ENCODE peak calls at places on chromosome 18, in eight cellular contexts. One of them, this sample, is unnamed.
A peak's percentile ranks its signal among the peaks of the same experiment; 100 is the strongest.

GRCh38 chr18:39463986-39464385 is 1898.4 kb upstream of the CELF4 start:
- DNase-seq in body of pancreas: no peak
- DNase-seq in upper lobe of left lung: no peak
- DNase-seq in neural progenitor cell: no peak
- DNase-seq in fibroblast of lung: no peak
- DNase-seq in uterus: no peak
- DNase-seq in A673: no peak
- DNase-seq in brain microvascular endothelial cell: no peak
- DNase-seq in this sample: no peak

GRCh38 chr18:36589857-36590543 is 238.8 kb downstream of the TPGS2 start:
- DNase-seq in body of pancreas: no peak
- DNase-seq in upper lobe of left lung: no peak
- DNase-seq in neural progenitor cell: no peak
- DNase-seq in fibroblast of lung: peak; percentile 83
- DNase-seq in uterus: no peak
- DNase-seq in A673: no peak
- DNase-seq in brain microvascular endothelial cell: no peak
- DNase-seq in this sample: no peak

GRCh38 chr18:57664600-57665165 is 43.0 kb upstream of the NARS1 start:
- DNase-seq in body of pancreas: no peak
- DNase-seq in upper lobe of left lung: no peak
- DNase-seq in neural progenitor cell: peak; percentile 6
- DNase-seq in fibroblast of lung: no peak
- DNase-seq in uterus: no peak
- DNase-seq in A673: no peak
- DNase-seq in brain microvascular endothelial cell: no peak
- DNase-seq in this sample: no peak

GRCh38 chr18:77063256-77063655 is 69.3 kb downstream of the MBP start:
- DNase-seq in body of pancreas: no peak
- DNase-seq in upper lobe of left lung: no peak
- DNase-seq in neural progenitor cell: no peak
- DNase-seq in fibroblast of lung: peak; percentile 80
- DNase-seq in uterus: no peak
- DNase-seq in A673: no peak
- DNase-seq in brain microvascular endothelial cell: peak; percentile 97
- DNase-seq in this sample: no peak

GRCh38 chr18:71322201-71322600 is 1033.4 kb downstream of the SOCS6 start:
- DNase-seq in body of pancreas: no peak
- DNase-seq in upper lobe of left lung: no peak
- DNase-seq in neural progenitor cell: no peak
- DNase-seq in fibroblast of lung: no peak
- DNase-seq in uterus: no peak
- DNase-seq in A673: no peak
- DNase-seq in brain microvascular endothelial cell: no peak
- DNase-seq in this sample: no peak

GRCh38 chr18:39453356-39453755 is 1887.8 kb upstream of the CELF4 start:
- DNase-seq in body of pancreas: no peak
- DNase-seq in upper lobe of left lung: no peak
- DNase-seq in neural progenitor cell: no peak
- DNase-seq in fibroblast of lung: peak; percentile 11
- DNase-seq in uterus: no peak
- DNase-seq in A673: no peak
- DNase-seq in brain microvascular endothelial cell: no peak
- DNase-seq in this sample: no peak

GRCh38 chr18:28805491-28805890 is 628.6 kb upstream of the CDH2 start:
- DNase-seq in body of pancreas: no peak
- DNase-seq in upper lobe of left lung: no peak
- DNase-seq in neural progenitor cell: no peak
- DNase-seq in fibroblast of lung: no peak
- DNase-seq in uterus: no peak
- DNase-seq in A673: no peak
- DNase-seq in brain microvascular endothelial cell: no peak
- DNase-seq in this sample: no peak

GRCh38 chr18:64119916-64120315 is 29.0 kb downstream of the LINC00305 start:
- DNase-seq in body of pancreas: no peak
- DNase-seq in upper lobe of left lung: no peak
- DNase-seq in neural progenitor cell: no peak
- DNase-seq in fibroblast of lung: no peak
- DNase-seq in uterus: no peak
- DNase-seq in A673: peak; percentile 16
- DNase-seq in brain microvascular endothelial cell: no peak
- DNase-seq in this sample: no peak

GRCh38 chr18:46096651-46097300 is 1.3 kb downstream of the ATP5F1A start:
- DNase-seq in body of pancreas: no peak
- DNase-seq in upper lobe of left lung: no peak
- DNase-seq in neural progenitor cell: no peak
- DNase-seq in fibroblast of lung: peak; percentile 20
- DNase-seq in uterus: no peak
- DNase-seq in A673: no peak
- DNase-seq in brain microvascular endothelial cell: no peak
- DNase-seq in this sample: no peak

GRCh38 chr18:8177330-8178016 is 431.8 kb upstream of the RAB12 start:
- DNase-seq in body of pancreas: peak; percentile 64
- DNase-seq in upper lobe of left lung: no peak
- DNase-seq in neural progenitor cell: peak; percentile 18
- DNase-seq in fibroblast of lung: peak; percentile 76
- DNase-seq in uterus: no peak
- DNase-seq in A673: no peak
- DNase-seq in brain microvascular endothelial cell: peak; percentile 45
- DNase-seq in this sample: no peak

GRCh38 chr18:51865538-51865937 is 474.5 kb upstream of the DCC start:
- DNase-seq in body of pancreas: no peak
- DNase-seq in upper lobe of left lung: no peak
- DNase-seq in neural progenitor cell: no peak
- DNase-seq in fibroblast of lung: no peak
- DNase-seq in uterus: no peak
- DNase-seq in A673: no peak
- DNase-seq in brain microvascular endothelial cell: no peak
- DNase-seq in this sample: no peak

GRCh38 chr18:74249181-74249968 is 42.4 kb downstream of the CYB5A start:
- DNase-seq in body of pancreas: no peak
- DNase-seq in upper lobe of left lung: no peak
- DNase-seq in neural progenitor cell: no peak
- DNase-seq in fibroblast of lung: peak; percentile 40
- DNase-seq in uterus: peak; percentile 28
- DNase-seq in A673: no peak
- DNase-seq in brain microvascular endothelial cell: peak; percentile 88
- DNase-seq in this sample: no peak

GRCh38 chr18:76943542-76944339 is 121.4 kb downstream of the ZNF236 start:
- DNase-seq in body of pancreas: no peak
- DNase-seq in upper lobe of left lung: peak; percentile 80
- DNase-seq in neural progenitor cell: no peak
- DNase-seq in fibroblast of lung: no peak
- DNase-seq in uterus: peak; percentile 58
- DNase-seq in A673: peak; percentile 29
- DNase-seq in brain microvascular endothelial cell: no peak
- DNase-seq in this sample: no peak

GRCh38 chr18:63590368-63590767 is 3.2 kb downstream of the SERPINB13 start:
- DNase-seq in body of pancreas: no peak
- DNase-seq in upper lobe of left lung: no peak
- DNase-seq in neural progenitor cell: no peak
- DNase-seq in fibroblast of lung: no peak
- DNase-seq in uterus: no peak
- DNase-seq in A673: no peak
- DNase-seq in brain microvascular endothelial cell: no peak
- DNase-seq in this sample: no peak

GRCh38 chr18:58195278-58195721 is 151.3 kb downstream of the NEDD4L start:
- DNase-seq in body of pancreas: peak; percentile 78
- DNase-seq in upper lobe of left lung: peak; percentile 84
- DNase-seq in neural progenitor cell: peak; percentile 41
- DNase-seq in fibroblast of lung: no peak
- DNase-seq in uterus: peak; percentile 28
- DNase-seq in A673: no peak
- DNase-seq in brain microvascular endothelial cell: no peak
- DNase-seq in this sample: no peak

GRCh38 chr18:31101148-31102019 is 837 bp downstream of the DSC2 start:
- DNase-seq in body of pancreas: peak; percentile 93
- DNase-seq in upper lobe of left lung: peak; percentile 93
- DNase-seq in neural progenitor cell: peak; percentile 85
- DNase-seq in fibroblast of lung: peak; percentile 23
- DNase-seq in uterus: peak; percentile 16
- DNase-seq in A673: no peak
- DNase-seq in brain microvascular endothelial cell: no peak
- DNase-seq in this sample: no peak

DNA sequence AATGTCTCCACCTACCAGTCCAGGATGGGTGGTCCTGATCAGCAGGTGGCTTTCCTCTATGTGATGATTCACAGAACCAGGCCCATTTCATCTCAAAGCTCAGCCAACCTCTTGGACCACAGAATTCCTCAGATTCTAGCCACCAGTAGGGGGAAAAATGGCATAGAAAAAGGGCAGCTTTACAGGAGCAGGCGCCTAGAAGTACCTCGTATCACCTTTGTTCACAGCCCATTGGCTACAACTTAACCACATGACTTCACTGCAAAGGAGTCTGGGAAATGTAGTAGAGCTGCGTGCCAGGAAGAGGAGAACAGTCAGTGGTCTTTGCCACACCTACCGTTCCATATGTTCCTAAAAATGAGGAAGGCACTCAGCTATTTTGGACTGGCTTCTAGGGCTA is 62.8 kb upstream of the DTNA start:
- DNase-seq in body of pancreas: no peak
- DNase-seq in upper lobe of left lung: no peak
- DNase-seq in neural progenitor cell: peak; percentile 19
- DNase-seq in fibroblast of lung: no peak
- DNase-seq in uterus: no peak
- DNase-seq in A673: peak; percentile 44
- DNase-seq in brain microvascular endothelial cell: no peak
- DNase-seq in this sample: no peak
- TF ChIP-seq CTCF in body of pancreas: no peak
- TF ChIP-seq CTCF in upper lobe of left lung: no peak
- TF ChIP-seq CTCF in neural progenitor cell: no peak
- TF ChIP-seq CTCF in fibroblast of lung: no peak
- TF ChIP-seq CTCF in uterus: no peak
- TF ChIP-seq CTCF in A673: no peak
- TF ChIP-seq CTCF in brain microvascular endothelial cell: no peak
- TF ChIP-seq CTCF in this sample: no peak

DNA sequence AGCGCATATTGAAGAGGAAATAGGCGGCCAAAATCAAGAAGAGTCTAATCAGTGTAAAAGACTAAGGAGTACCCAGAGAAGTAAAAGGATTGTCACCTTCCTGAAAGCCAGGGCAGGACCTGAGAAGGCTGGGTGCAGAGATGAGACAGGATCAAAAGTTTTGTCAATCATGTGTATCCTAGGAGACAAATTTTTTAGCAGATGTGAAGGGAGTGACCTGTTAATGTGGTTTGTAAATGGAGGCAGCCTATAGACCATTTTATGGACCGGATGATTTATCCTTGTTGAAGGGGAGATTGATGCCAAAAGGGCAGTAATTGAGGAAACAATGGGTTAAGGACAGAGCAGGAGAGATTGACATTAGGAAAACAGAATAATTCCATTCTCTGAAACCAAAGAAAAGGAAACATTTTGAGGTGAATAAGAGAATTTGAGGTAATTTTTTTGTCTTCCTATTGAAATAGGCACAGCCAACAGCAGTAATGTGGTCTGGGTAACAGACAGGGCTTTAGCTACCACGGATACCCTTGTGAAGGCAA is 856 bp downstream of the NDC80 start:
- DNase-seq in body of pancreas: no peak
- DNase-seq in upper lobe of left lung: no peak
- DNase-seq in neural progenitor cell: no peak
- DNase-seq in fibroblast of lung: no peak
- DNase-seq in uterus: no peak
- DNase-seq in A673: peak; percentile 6
- DNase-seq in brain microvascular endothelial cell: no peak
- DNase-seq in this sample: no peak
- H3K4me3 ChIP-seq in body of pancreas: no peak overlapping the region
- H3K4me3 ChIP-seq in upper lobe of left lung: peak overlapping the region; percentile 71
- H3K4me3 ChIP-seq in neural progenitor cell: peak overlapping the region; percentile 84
- H3K4me3 ChIP-seq in fibroblast of lung: peak overlapping the region; percentile 50
- H3K4me3 ChIP-seq in uterus: no peak overlapping the region
- H3K4me3 ChIP-seq in A673: peak overlapping the region; percentile 88
- H3K4me3 ChIP-seq in brain microvascular endothelial cell: peak overlapping the region; percentile 87
- H3K4me3 ChIP-seq in this sample: peak overlapping the region; percentile 77

DNA sequence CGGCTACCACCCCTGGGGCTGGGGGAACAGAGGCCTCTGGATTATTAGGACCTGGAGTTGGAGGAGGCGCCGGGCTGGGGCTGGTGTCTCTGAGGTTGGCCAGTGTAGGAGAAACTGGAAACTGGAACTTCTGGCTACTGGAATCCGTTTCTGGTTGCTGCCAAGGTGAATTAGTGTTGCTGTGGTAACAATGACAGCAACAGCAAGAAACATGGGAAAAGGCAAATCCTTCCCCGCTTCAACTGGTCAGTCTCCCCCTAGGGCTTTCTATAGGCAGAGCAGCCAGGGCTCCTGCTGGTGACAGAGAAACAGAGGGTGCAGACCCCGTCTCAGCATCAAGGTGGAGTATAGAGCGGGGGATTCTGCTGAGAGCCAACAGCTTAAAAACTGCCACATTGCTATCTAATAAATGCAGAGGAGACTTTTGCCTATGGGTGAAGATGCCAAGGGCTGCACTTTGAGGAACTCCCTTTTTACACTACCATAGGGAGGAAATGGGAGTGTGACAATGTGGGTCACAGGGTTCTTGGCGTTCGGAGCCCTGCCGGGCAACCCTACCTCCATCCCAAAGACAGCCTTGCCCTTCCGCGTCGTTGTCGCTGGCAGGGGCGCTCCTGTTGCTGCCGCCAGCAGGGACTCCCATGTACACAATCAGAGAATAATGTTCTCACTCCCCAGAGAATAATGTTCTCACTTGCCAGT is 81.4 kb upstream of the CABLES1 start:
- DNase-seq in body of pancreas: peak; percentile 18
- DNase-seq in upper lobe of left lung: peak; percentile 42
- DNase-seq in neural progenitor cell: peak; percentile 78
- DNase-seq in fibroblast of lung: peak; percentile 76
- DNase-seq in uterus: no peak
- DNase-seq in A673: peak; percentile 34
- DNase-seq in brain microvascular endothelial cell: peak; percentile 47
- DNase-seq in this sample: no peak
- TF ChIP-seq CTCF in body of pancreas: no peak
- TF ChIP-seq CTCF in upper lobe of left lung: no peak
- TF ChIP-seq CTCF in neural progenitor cell: peak; percentile 56
- TF ChIP-seq CTCF in fibroblast of lung: peak; percentile 43
- TF ChIP-seq CTCF in uterus: no peak
- TF ChIP-seq CTCF in A673: no peak
- TF ChIP-seq CTCF in brain microvascular endothelial cell: peak; percentile 70
- TF ChIP-seq CTCF in this sample: peak; percentile 14

DNA sequence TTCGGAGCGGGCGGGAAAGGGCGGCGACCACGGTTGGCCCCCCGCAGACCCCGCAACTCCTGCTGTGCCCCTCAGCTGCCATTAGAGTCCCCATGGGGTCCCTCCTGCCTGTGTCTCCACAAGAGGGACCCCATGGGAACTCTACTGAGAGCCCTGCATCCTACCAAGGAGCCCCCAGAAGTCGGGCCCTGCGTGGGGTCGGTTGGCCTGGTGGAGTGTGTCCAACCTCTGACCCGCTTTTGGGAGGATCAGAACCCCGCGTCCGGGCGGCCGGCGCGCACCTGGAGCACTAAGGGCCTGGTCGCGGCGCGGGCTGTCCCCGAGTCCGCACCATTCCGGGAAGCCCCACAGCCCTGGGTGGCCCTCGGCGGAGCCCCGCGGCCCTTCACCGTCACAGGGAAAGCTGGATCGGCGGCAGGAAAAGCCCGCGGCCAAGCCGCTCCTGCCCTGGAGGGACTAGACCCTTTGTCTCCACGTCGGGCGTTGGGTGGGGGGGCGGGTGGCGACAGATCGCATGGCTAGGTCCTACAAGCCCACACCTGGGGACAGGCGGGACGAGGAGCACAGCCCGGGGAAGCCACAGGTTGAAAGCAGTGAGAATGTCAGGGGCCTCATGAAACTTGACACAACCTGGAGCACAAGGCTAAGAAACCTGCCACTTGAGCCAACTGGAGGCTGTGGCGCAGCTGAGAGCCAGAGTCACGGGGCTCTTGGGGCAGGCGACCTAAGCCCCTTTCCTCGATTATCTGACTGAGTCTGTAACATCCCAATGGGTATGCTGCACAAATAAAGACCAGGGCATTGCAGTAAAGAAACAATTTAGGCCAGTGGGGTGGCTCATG is 11.2 kb upstream of the CXXC1 start:
- DNase-seq in body of pancreas: no peak
- DNase-seq in upper lobe of left lung: peak; percentile 85
- DNase-seq in neural progenitor cell: no peak
- DNase-seq in fibroblast of lung: no peak
- DNase-seq in uterus: no peak
- DNase-seq in A673: no peak
- DNase-seq in brain microvascular endothelial cell: no peak
- DNase-seq in this sample: no peak
- H3K4me3 ChIP-seq in body of pancreas: no peak overlapping the region
- H3K4me3 ChIP-seq in upper lobe of left lung: peak overlapping the region; percentile 44
- H3K4me3 ChIP-seq in neural progenitor cell: peak overlapping the region; percentile 44
- H3K4me3 ChIP-seq in fibroblast of lung: no peak overlapping the region
- H3K4me3 ChIP-seq in uterus: peak overlapping the region; percentile 40
- H3K4me3 ChIP-seq in A673: peak overlapping the region; percentile 33
- H3K4me3 ChIP-seq in brain microvascular endothelial cell: peak overlapping the region; percentile 60
- H3K4me3 ChIP-seq in this sample: peak overlapping the region; percentile 32